ENCODE peak calls at places on chromosomes 6 and 20, in ten cellular contexts. F is heart right ventricle, L is GM13977, C is AG04449, Q is SK-N-SH, J is endothelial cell, N is neural progenitor cell, U is bronchial epithelial cell, Y is H9, E is left lung. O is an unnamed sample.

GRCh38 chr6:13479971-13480434 is 7.4 kb downstream of the GFOD1 start:
- DNase-seq in U (peak; percentile 95), E (no peak), Y (no peak), J (no peak), F (no peak), Q (no peak), N (no peak), C (no peak), L (no peak), O (no peak)

GRCh38 chr20:42961771-42962170 is 227.9 kb downstream of the PTPRT start:
- DNase-seq in U (no peak), E (no peak), N (no peak), Y (peak; percentile 52), Q (no peak), J (no peak), F (no peak), C (no peak), L (no peak), O (no peak)

GRCh38 chr20:1286267-1287036 is 20.4 kb downstream of the SNPH start:
- DNase-seq in C (no peak), N (no peak), Y (no peak), U (no peak), F (no peak), L (no peak), E (no peak), J (no peak), Q (no peak), O (no peak)

GRCh38 chr6:2575191-2575590 is 175.5 kb downstream of the MYLK4 start:
- DNase-seq in U (no peak), L (no peak), J (no peak), Q (no peak), N (no peak), Y (no peak), E (no peak), C (no peak), F (no peak), O (no peak)

GRCh38 chr6:37663016-37663810 is 34.5 kb downstream of the MDGA1 start:
- DNase-seq in L (no peak), Y (no peak), U (no peak), C (no peak), E (no peak), N (no peak), J (no peak), Q (no peak), F (no peak), O (peak; percentile 6)

GRCh38 chr6:89035252-89036106 is 45.1 kb upstream of the PNRC1 start:
- DNase-seq in F (peak; percentile 77), Y (no peak), L (no peak), E (peak; percentile 83), Q (no peak), N (no peak), J (no peak), C (peak; percentile 89), U (peak; percentile 100), O (no peak)

GRCh38 chr20:24682496-24683090 is 213.2 kb downstream of the SYNDIG1 start:
- DNase-seq in Y (no peak), C (no peak), L (no peak), Q (no peak), E (no peak), F (no peak), N (no peak), U (no peak), J (no peak), O (no peak)

GRCh38 chr6:81608776-81609175 is 143.7 kb downstream of the TENT5A start:
- DNase-seq in E (no peak), Y (no peak), C (no peak), F (no peak), Q (no peak), J (no peak), L (no peak), N (no peak), U (no peak), O (no peak)

GRCh38 chr6:47106216-47106615 is 64.1 kb upstream of the ADGRF1 start:
- DNase-seq in J (no peak), F (no peak), C (no peak), Y (no peak), Q (no peak), E (no peak), U (no peak), L (no peak), N (no peak), O (no peak)

GRCh38 chr20:309306-309840 is 12.0 kb downstream of the ZCCHC3 start:
- DNase-seq in C (no peak), J (no peak), U (no peak), Q (peak; percentile 34), N (no peak), Y (no peak), L (no peak), F (no peak), E (no peak), O (no peak)

GRCh38 chr6:168299541-168300511 is 19.8 kb downstream of the DACT2 start:
- DNase-seq in C (no peak), F (no peak), E (no peak), U (no peak), L (no peak), Y (no peak), J (no peak), N (no peak), Q (no peak), O (no peak)

GRCh38 chr20:50356522-50356880 is 153.7 kb upstream of the PTPN1 start:
- DNase-seq in Y (no peak), N (no peak), Q (no peak), E (no peak), F (no peak), J (no peak), L (no peak), U (no peak), C (no peak), O (peak; percentile 48)

GRCh38 chr20:50585678-50586077 is 75.5 kb downstream of the PTPN1 start:
- DNase-seq in F (no peak), Q (no peak), Y (no peak), C (no peak), N (no peak), E (no peak), L (no peak), J (no peak), U (no peak), O (no peak)

GRCh38 chr6:139010674-139011073 is 17.9 kb upstream of the ABRACL start:
- DNase-seq in C (no peak), U (no peak), Y (no peak), N (peak; percentile 20), J (no peak), Q (no peak), L (no peak), E (no peak), F (no peak), O (no peak)

GRCh38 chr6:139006470-139006869 is 18.4 kb upstream of the REPS1 start:
- DNase-seq in L (no peak), E (no peak), F (no peak), U (no peak), Y (no peak), J (no peak), Q (no peak), N (no peak), C (no peak), O (no peak)

GRCh38 chr6:139007428-139007827 is 19.4 kb upstream of the REPS1 start:
- DNase-seq in F (no peak), L (no peak), U (no peak), Q (no peak), N (no peak), E (no peak), C (no peak), J (no peak), Y (no peak), O (no peak)

GRCh38 chr6:139011980-139012379 is 16.6 kb upstream of the ABRACL start:
- DNase-seq in U (no peak), L (no peak), Y (no peak), E (no peak), F (no peak), Q (no peak), J (no peak), N (no peak), C (no peak), O (no peak)

GRCh38 chr6:139008117-139008516 is 20.1 kb upstream of the REPS1 start:
- DNase-seq in Y (no peak), N (no peak), Q (no peak), J (no peak), C (no peak), F (no peak), U (no peak), E (no peak), L (no peak), O (no peak)
- TF ChIP-seq CTCF in Y (no peak), N (no peak), Q (no peak), J (no peak), C (no peak), F (no peak), U (no peak), E (no peak), L (no peak), O (no peak)

GRCh38 chr6:79586548-79586947 is 44.6 kb upstream of the SH3BGRL2 start:
- DNase-seq in E (no peak), C (no peak), J (peak; percentile 7), L (no peak), U (peak; percentile 57), N (peak; percentile 37), F (no peak), Y (peak; percentile 36), Q (peak; percentile 52), O (no peak)
- TF ChIP-seq CTCF in E (peak; percentile 8), C (peak; percentile 54), J (peak; percentile 74), L (no peak), U (peak; percentile 53), N (peak; percentile 56), F (peak; percentile 37), Y (peak; percentile 68), Q (peak; percentile 58), O (peak; percentile 81)

DNA sequence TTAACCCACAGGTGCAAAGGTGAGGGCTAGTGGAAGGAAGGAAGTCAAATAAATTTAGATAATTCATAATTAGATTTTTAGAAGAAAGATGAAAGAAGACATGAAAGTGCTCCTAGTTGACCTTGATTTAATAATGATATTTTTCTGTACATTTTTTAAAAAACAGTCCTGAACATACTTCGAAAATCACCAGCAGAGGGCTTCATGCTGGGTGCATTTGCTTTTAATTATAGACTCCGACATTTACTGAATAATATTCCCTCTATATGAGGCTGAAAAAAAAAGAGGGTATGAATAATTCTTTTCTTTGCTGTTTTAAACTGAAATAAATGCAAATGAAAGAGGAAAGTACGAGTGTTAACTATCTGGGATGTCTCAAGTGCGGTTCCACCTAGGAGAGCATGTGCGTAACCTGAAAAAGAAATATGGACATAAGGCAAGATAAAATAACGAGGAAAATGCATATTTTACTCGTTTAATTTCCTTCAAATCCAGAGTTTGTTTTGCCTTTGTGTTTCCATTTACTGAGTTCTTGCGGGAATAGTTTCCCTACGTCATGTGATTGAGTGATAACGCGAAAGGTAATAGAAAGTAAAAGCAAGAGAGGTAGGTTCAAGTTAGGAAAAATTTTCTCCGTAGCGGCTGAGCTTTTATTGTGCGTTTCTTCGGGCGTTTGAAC is 3.1 kb upstream of the TFAP2B start:
- DNase-seq in Q (no peak), N (no peak), C (no peak), E (no peak), U (peak; percentile 22), J (no peak), L (no peak), F (no peak), Y (no peak), O (no peak)
- TF ChIP-seq CTCF in Q (peak; percentile 72), N (peak; percentile 32), C (peak; percentile 23), E (no peak), U (peak; percentile 29), J (no peak), L (peak; percentile 44), F (no peak), Y (no peak), O (no peak)

GRCh38 chr6:33794910-33795615 is 6.1 kb upstream of the LEMD2 start:
- DNase-seq in N (no peak), Y (peak; percentile 64), F (no peak), U (no peak), J (no peak), E (no peak), L (no peak), Q (peak; percentile 51), C (no peak), O (no peak)
- TF ChIP-seq CTCF in N (no peak), Y (no peak), F (no peak), U (no peak), J (no peak), E (no peak), L (no peak), Q (no peak), C (no peak), O (no peak)

O was measured in glutamatergic neuron.